ENCODE peak calls at places on chromosomes 5 and 9, in six cellular contexts. C, G, U, S, J and Z are unnamed samples.

GRCh38 chr5:122156724-122157325 is 27.5 kb downstream of the ZNF474 start:
- DNase-seq in C (peak; percentile 72), G (peak; percentile 72), U (no peak), S (no peak), J (no peak), Z (no peak)

GRCh38 chr5:169527863-169528262 is 55.7 kb upstream of the SPDL1 start:
- DNase-seq in C (peak; percentile 74), G (peak; percentile 63), U (no peak), S (no peak), J (no peak), Z (no peak)

GRCh38 chr9:121745396-121745695 is 93.9 kb downstream of the DAB2IP start:
- DNase-seq in C (no peak), G (no peak), U (no peak), S (no peak), J (no peak), Z (no peak)

GRCh38 chr9:108776920-108777650 is 78.7 kb downstream of the ACTL7B start:
- DNase-seq in C (peak; percentile 11), G (peak; percentile 78), U (no peak), S (no peak), J (no peak), Z (no peak)

GRCh38 chr9:82665324-82665723 is 397.6 kb downstream of the RASEF start:
- DNase-seq in C (no peak), G (no peak), U (no peak), S (no peak), J (no peak), Z (no peak)

GRCh38 chr9:111728143-111728542 is 66.6 kb downstream of the SHOC1 start:
- DNase-seq in C (no peak), G (no peak), U (no peak), S (no peak), J (no peak), Z (no peak)

GRCh38 chr5:57231607-57232006 is 57.7 kb downstream of the GPBP1 start:
- DNase-seq in C (no peak), G (peak; percentile 83), U (no peak), S (no peak), J (no peak), Z (no peak)

GRCh38 chr5:7540806-7541205 is 144.9 kb downstream of the ADCY2 start:
- DNase-seq in C (no peak), G (no peak), U (no peak), S (no peak), J (no peak), Z (no peak)

GRCh38 chr5:56003179-56003578 is 8.4 kb upstream of the IL6ST start:
- DNase-seq in C (peak; percentile 81), G (peak; percentile 54), U (no peak), S (no peak), J (no peak), Z (peak; percentile 55)

GRCh38 chr5:141623197-141623596 is 4.4 kb upstream of the DIAPH1 start:
- DNase-seq in C (no peak), G (no peak), U (no peak), S (peak; percentile 54), J (no peak), Z (no peak)

GRCh38 chr9:91483189-91483691 is 59.6 kb upstream of the NFIL3 start:
- DNase-seq in C (peak; percentile 84), G (peak; percentile 69), U (no peak), S (no peak), J (no peak), Z (no peak)

GRCh38 chr5:142441638-142442037 is 116.8 kb upstream of the SPRY4 start:
- DNase-seq in C (no peak), G (peak; percentile 76), U (no peak), S (peak; percentile 30), J (no peak), Z (no peak)

GRCh38 chr9:5651246-5651645 is 22.3 kb downstream of the RIC1 start:
- DNase-seq in C (no peak), G (peak; percentile 62), U (no peak), S (no peak), J (no peak), Z (no peak)

GRCh38 chr5:149211566-149211965 is 60.1 kb upstream of the AFAP1L1 start:
- DNase-seq in C (peak; percentile 77), G (peak; percentile 66), U (no peak), S (no peak), J (no peak), Z (no peak)

GRCh38 chr9:7324031-7324654 is 475.4 kb downstream of the DMAC1 start:
- DNase-seq in C (peak; percentile 23), G (peak; percentile 25), U (no peak), S (no peak), J (no peak), Z (no peak)

GRCh38 chr9:99114049-99114440 is 9.1 kb downstream of the TGFBR1 start:
- DNase-seq in C (no peak), G (no peak), U (no peak), S (no peak), J (no peak), Z (no peak)

GRCh38 chr5:124841829-124842712 is 95.6 kb upstream of the ZNF608 start:
- DNase-seq in C (no peak), G (peak; percentile 66), U (no peak), S (no peak), J (peak; percentile 33), Z (no peak)

GRCh38 chr5:16736158-16736994 is 119.6 kb upstream of the RETREG1 start:
- DNase-seq in C (peak; percentile 78), G (peak; percentile 87), U (peak; percentile 79), S (no peak), J (peak; percentile 24), Z (no peak)

GRCh38 chr5:134506054-134507039 is 19.1 kb upstream of the JADE2 start:
- DNase-seq in C (no peak), G (peak; percentile 69), U (peak; percentile 94), S (no peak), J (no peak), Z (peak; percentile 73)

GRCh38 chr5:138629383-138629782 is 54.2 kb upstream of the HSPA9 start:
- DNase-seq in C (no peak), G (no peak), U (no peak), S (no peak), J (no peak), Z (no peak)

GRCh38 chr9:8600914-8601680 is 801.5 kb upstream of the DMAC1 start:
- DNase-seq in C (no peak), G (no peak), U (no peak), S (no peak), J (no peak), Z (no peak)

GRCh38 chr5:163402007-163402406 is 35.4 kb upstream of the CCNG1 start:
- DNase-seq in C (no peak), G (no peak), U (no peak), S (no peak), J (no peak), Z (no peak)

GRCh38 chr5:71743135-71743534 is 24.1 kb downstream of the CARTPT start:
- DNase-seq in C (no peak), G (no peak), U (no peak), S (no peak), J (no peak), Z (no peak)

GRCh38 chr5:80672140-80672736 is 17.5 kb upstream of the DHFR start:
- DNase-seq in C (peak; percentile 68), G (peak; percentile 83), U (peak; percentile 89), S (peak; percentile 81), J (peak; percentile 63), Z (peak; percentile 35)